ENCODE peak calls at places on chromosome 19, in six cellular contexts. One of them, this sample, is unnamed.

GRCh38 chr19:10007811-10008211 is 2.5 kb downstream of the COL5A3 start:
- DNase-seq in psoas muscle: peak
- DNase-seq in Karpas-422: no peak
- DNase-seq in GM12865: no peak
- DNase-seq in HAP-1: no peak
- DNase-seq in thoracic aorta: no peak
- DNase-seq in this sample: peak

GRCh38 chr19:42038675-42039074 is 31.3 kb downstream of the GRIK5 start:
- DNase-seq in HAP-1: no peak
- DNase-seq in GM12865: no peak
- DNase-seq in Karpas-422: no peak
- DNase-seq in psoas muscle: no peak
- DNase-seq in thoracic aorta: no peak
- DNase-seq in this sample: peak

GRCh38 chr19:14146789-14147216 is 10.4 kb upstream of the ASF1B start:
- DNase-seq in GM12865: no peak
- DNase-seq in HAP-1: no peak
- DNase-seq in Karpas-422: no peak
- DNase-seq in psoas muscle: no peak
- DNase-seq in thoracic aorta: no peak
- DNase-seq in this sample: peak

GRCh38 chr19:54188224-54188871 is 1.0 kb downstream of the MBOAT7 start:
- DNase-seq in GM12865: no peak
- DNase-seq in thoracic aorta: no peak
- DNase-seq in psoas muscle: no peak
- DNase-seq in HAP-1: no peak
- DNase-seq in Karpas-422: peak
- DNase-seq in this sample: peak

GRCh38 chr19:12749938-12750521 is 1.6 kb upstream of the BEST2 start:
- DNase-seq in thoracic aorta: no peak
- DNase-seq in GM12865: no peak
- DNase-seq in psoas muscle: no peak
- DNase-seq in HAP-1: no peak
- DNase-seq in Karpas-422: no peak
- DNase-seq in this sample: peak

GRCh38 chr19:41939861-41940442 is 11.7 kb upstream of the ERFL start:
- DNase-seq in Karpas-422: peak
- DNase-seq in GM12865: peak
- DNase-seq in psoas muscle: no peak
- DNase-seq in HAP-1: no peak
- DNase-seq in thoracic aorta: no peak
- DNase-seq in this sample: no peak

GRCh38 chr19:14536926-14537692 is 7.7 kb downstream of the TECR start:
- DNase-seq in thoracic aorta: no peak
- DNase-seq in GM12865: peak
- DNase-seq in HAP-1: peak
- DNase-seq in Karpas-422: peak
- DNase-seq in psoas muscle: peak
- DNase-seq in this sample: peak

GRCh38 chr19:18469245-18470107 is 31.5 kb upstream of the ISYNA1 start:
- DNase-seq in GM12865: peak
- DNase-seq in psoas muscle: peak
- DNase-seq in Karpas-422: peak
- DNase-seq in HAP-1: peak
- DNase-seq in thoracic aorta: no peak
- DNase-seq in this sample: peak

GRCh38 chr19:2171349-2172145 is 7.8 kb downstream of the DOT1L start:
- DNase-seq in thoracic aorta: no peak
- DNase-seq in HAP-1: peak
- DNase-seq in psoas muscle: peak
- DNase-seq in Karpas-422: peak
- DNase-seq in GM12865: peak
- DNase-seq in this sample: peak

GRCh38 chr19:1139126-1139525 is 34.9 kb downstream of the SBNO2 start:
- DNase-seq in thoracic aorta: no peak
- DNase-seq in HAP-1: no peak
- DNase-seq in psoas muscle: no peak
- DNase-seq in GM12865: no peak
- DNase-seq in Karpas-422: no peak
- DNase-seq in this sample: no peak

GRCh38 chr19:18657590-18658365 is 20.9 kb downstream of the KLHL26 start:
- DNase-seq in HAP-1: peak
- DNase-seq in thoracic aorta: peak
- DNase-seq in GM12865: peak
- DNase-seq in Karpas-422: peak
- DNase-seq in psoas muscle: peak
- DNase-seq in this sample: peak

GRCh38 chr19:51181913-51182419 is 39.9 kb downstream of the SIGLEC7 start:
- DNase-seq in GM12865: no peak
- DNase-seq in psoas muscle: no peak
- DNase-seq in HAP-1: peak
- DNase-seq in Karpas-422: no peak
- DNase-seq in thoracic aorta: no peak
- DNase-seq in this sample: no peak

GRCh38 chr19:18865973-18866799 is 29.8 kb downstream of the CERS1 start:
- DNase-seq in psoas muscle: peak
- DNase-seq in HAP-1: peak
- DNase-seq in thoracic aorta: no peak
- DNase-seq in GM12865: peak
- DNase-seq in Karpas-422: peak
- DNase-seq in this sample: peak

GRCh38 chr19:43636121-43636683 is 3.4 kb downstream of the CADM4 start:
- DNase-seq in Karpas-422: no peak
- DNase-seq in psoas muscle: no peak
- DNase-seq in thoracic aorta: no peak
- DNase-seq in HAP-1: no peak
- DNase-seq in GM12865: no peak
- DNase-seq in this sample: no peak

GRCh38 chr19:12885749-12886706 is 973 bp downstream of the KLF1 start:
- DNase-seq in psoas muscle: no peak
- DNase-seq in thoracic aorta: no peak
- DNase-seq in HAP-1: no peak
- DNase-seq in Karpas-422: no peak
- DNase-seq in GM12865: no peak
- DNase-seq in this sample: peak

GRCh38 chr19:5501907-5502306 is 46.7 kb downstream of the ZNRF4 start:
- DNase-seq in Karpas-422: no peak
- DNase-seq in GM12865: no peak
- DNase-seq in HAP-1: no peak
- DNase-seq in psoas muscle: no peak
- DNase-seq in thoracic aorta: no peak
- DNase-seq in this sample: no peak

GRCh38 chr19:5504115-5504514 is 48.9 kb downstream of the ZNRF4 start:
- DNase-seq in GM12865: no peak
- DNase-seq in HAP-1: no peak
- DNase-seq in Karpas-422: no peak
- DNase-seq in thoracic aorta: no peak
- DNase-seq in psoas muscle: no peak
- DNase-seq in this sample: no peak

GRCh38 chr19:5503598-5503997 is 48.4 kb downstream of the ZNRF4 start:
- DNase-seq in GM12865: peak
- DNase-seq in psoas muscle: no peak
- DNase-seq in thoracic aorta: no peak
- DNase-seq in HAP-1: no peak
- DNase-seq in Karpas-422: peak
- DNase-seq in this sample: no peak

GRCh38 chr19:5507056-5507624 is 51.9 kb downstream of the ZNRF4 start:
- DNase-seq in Karpas-422: no peak
- DNase-seq in thoracic aorta: no peak
- DNase-seq in psoas muscle: peak
- DNase-seq in HAP-1: no peak
- DNase-seq in GM12865: no peak
- DNase-seq in this sample: no peak
- H3K4me3 ChIP-seq in Karpas-422: no peak
- H3K4me3 ChIP-seq in thoracic aorta: no peak
- H3K4me3 ChIP-seq in psoas muscle: no peak
- H3K4me3 ChIP-seq in HAP-1: no peak
- H3K4me3 ChIP-seq in GM12865: no peak
- H3K4me3 ChIP-seq in this sample: no peak

DNA sequence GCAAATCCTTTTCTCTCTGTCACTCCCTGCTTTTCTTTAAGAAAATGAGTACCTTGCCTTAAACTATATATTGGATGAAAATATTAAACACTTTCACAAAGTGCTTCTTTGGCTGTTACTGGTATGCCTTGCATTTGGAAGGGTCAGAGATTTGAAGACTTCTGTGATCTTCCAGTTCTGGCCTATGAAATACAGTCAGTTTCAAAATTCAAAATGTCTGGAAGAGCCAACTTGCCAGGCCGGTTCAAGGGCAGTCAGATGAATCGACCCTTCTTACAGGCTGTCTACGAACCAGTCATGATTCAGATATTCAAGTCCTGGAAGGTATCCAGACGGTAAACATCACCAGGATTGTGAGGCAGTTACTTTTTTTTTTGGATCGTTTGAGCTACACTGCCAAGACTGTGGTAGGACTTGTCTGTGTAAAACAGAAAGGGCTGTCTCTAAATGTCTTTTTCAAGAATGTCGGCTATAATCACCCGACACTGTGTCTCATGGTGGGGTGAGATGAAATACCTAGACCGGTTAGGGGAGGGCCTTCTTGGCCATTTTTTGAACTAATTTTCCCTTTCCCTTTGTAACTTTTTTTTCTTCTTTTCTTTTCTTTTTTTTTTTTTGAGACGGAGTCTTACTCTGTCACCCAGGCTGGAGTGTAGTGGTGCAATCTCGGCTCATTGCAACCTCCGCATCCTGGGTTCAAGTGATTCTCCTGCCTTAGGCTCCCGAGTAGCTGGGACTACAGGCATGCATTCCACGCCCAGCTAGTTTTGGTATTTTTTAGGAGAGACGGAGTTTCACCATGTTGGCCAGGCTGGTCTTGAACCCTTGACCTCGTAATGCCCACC is 11.2 kb downstream of the ACTN4 start:
- DNase-seq in thoracic aorta: no peak
- DNase-seq in GM12865: no peak
- DNase-seq in psoas muscle: no peak
- DNase-seq in Karpas-422: no peak
- DNase-seq in HAP-1: no peak
- DNase-seq in this sample: peak
- H3K4me3 ChIP-seq in thoracic aorta: peak
- H3K4me3 ChIP-seq in GM12865: no peak
- H3K4me3 ChIP-seq in psoas muscle: peak
- H3K4me3 ChIP-seq in Karpas-422: no peak
- H3K4me3 ChIP-seq in HAP-1: no peak
- H3K4me3 ChIP-seq in this sample: no peak

DNA sequence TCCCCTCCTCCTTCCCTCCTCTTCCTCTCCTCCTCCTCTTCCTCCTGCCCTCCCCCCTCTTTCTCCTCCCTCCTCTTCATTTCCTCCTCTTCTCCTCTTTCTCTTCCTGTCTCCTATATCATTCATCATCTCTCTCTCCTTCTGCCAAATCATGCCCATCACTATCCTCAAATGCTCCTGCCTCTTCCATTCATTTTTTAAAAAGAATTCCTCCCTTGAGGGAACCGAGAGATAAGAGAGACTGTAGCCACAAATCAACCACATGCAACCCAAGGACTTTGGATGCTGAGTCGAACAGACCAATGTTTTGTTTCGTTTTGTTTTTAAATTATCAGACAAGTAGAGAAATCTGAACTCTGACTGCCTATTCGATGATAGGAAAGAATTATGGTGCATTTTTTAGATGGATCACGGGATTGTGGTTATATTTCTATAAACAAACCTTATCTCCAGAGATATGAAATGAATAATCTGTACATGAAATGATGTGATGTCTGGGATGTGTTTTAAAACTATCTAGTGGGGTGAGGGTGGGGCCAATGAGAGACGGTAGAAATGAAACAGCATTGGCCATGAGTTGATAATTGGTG is 9.5 kb upstream of the ZNF541 start:
- DNase-seq in Karpas-422: no peak
- DNase-seq in GM12865: no peak
- DNase-seq in psoas muscle: no peak
- DNase-seq in thoracic aorta: no peak
- DNase-seq in HAP-1: no peak
- DNase-seq in this sample: peak
- H3K4me3 ChIP-seq in Karpas-422: no peak
- H3K4me3 ChIP-seq in GM12865: no peak
- H3K4me3 ChIP-seq in psoas muscle: no peak
- H3K4me3 ChIP-seq in thoracic aorta: peak
- H3K4me3 ChIP-seq in HAP-1: no peak
- H3K4me3 ChIP-seq in this sample: peak

GRCh38 chr19:45780146-45780447 is 2.2 kb downstream of the DMPK start:
- DNase-seq in Karpas-422: no peak
- DNase-seq in HAP-1: no peak
- DNase-seq in psoas muscle: no peak
- DNase-seq in thoracic aorta: no peak
- DNase-seq in GM12865: no peak
- DNase-seq in this sample: no peak
- H3K4me3 ChIP-seq in Karpas-422: no peak
- H3K4me3 ChIP-seq in HAP-1: no peak
- H3K4me3 ChIP-seq in psoas muscle: peak
- H3K4me3 ChIP-seq in thoracic aorta: peak
- H3K4me3 ChIP-seq in GM12865: no peak
- H3K4me3 ChIP-seq in this sample: no peak

DNA sequence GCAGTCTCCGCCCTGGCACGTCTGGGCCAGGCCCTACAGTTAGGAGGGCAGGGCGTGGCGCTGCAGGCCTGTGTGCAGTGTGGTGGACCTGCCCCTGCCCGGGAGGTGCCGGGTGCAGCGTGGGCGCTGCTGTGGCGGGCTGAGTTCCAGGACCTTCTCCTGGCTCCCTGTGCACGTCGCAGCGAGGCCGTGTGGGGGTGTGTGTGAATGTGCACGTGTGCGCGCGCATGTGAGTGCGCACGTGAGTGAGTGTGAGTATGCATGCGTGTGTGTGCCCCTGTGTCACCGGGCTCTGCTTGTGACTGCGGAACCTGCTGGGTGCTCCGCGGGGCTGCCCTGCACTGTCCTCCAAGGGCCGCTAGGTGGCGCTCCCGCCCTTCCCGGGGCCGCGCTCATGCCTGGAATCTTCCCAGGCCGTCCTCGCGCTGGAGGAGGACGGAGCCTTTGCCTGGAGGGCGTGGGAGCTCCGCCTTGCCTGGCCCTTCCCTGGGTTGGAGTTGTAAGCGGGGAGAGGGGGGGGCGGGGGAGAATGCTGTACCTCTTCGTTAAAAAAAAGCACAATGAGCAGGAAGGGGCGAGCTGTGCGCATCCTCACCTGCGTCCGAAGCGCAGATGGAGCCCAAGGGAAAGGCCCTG is 79.3 kb downstream of the KDM4B start:
- DNase-seq in HAP-1: peak
- DNase-seq in thoracic aorta: peak
- DNase-seq in Karpas-422: peak
- DNase-seq in GM12865: peak
- DNase-seq in psoas muscle: peak
- DNase-seq in this sample: peak
- H3K4me3 ChIP-seq in HAP-1: no peak
- H3K4me3 ChIP-seq in thoracic aorta: peak
- H3K4me3 ChIP-seq in Karpas-422: peak
- H3K4me3 ChIP-seq in GM12865: no peak
- H3K4me3 ChIP-seq in psoas muscle: peak
- H3K4me3 ChIP-seq in this sample: no peak

GRCh38 chr19:49812997-49813861 is at the start of gene FUZ:
- DNase-seq in psoas muscle: peak
- DNase-seq in GM12865: peak
- DNase-seq in thoracic aorta: peak
- DNase-seq in HAP-1: peak
- DNase-seq in Karpas-422: peak
- DNase-seq in this sample: peak
- H3K4me3 ChIP-seq in psoas muscle: peak
- H3K4me3 ChIP-seq in GM12865: peak
- H3K4me3 ChIP-seq in thoracic aorta: peak
- H3K4me3 ChIP-seq in HAP-1: peak
- H3K4me3 ChIP-seq in Karpas-422: peak
- H3K4me3 ChIP-seq in this sample: peak

GRCh38 chr19:35986111-35986510 is 8.9 kb upstream of the SDHAF1 start:
- DNase-seq in GM12865: no peak
- DNase-seq in HAP-1: no peak
- DNase-seq in Karpas-422: no peak
- DNase-seq in thoracic aorta: no peak
- DNase-seq in psoas muscle: no peak
- DNase-seq in this sample: no peak
- H3K4me3 ChIP-seq in GM12865: no peak
- H3K4me3 ChIP-seq in HAP-1: no peak
- H3K4me3 ChIP-seq in Karpas-422: no peak
- H3K4me3 ChIP-seq in thoracic aorta: no peak
- H3K4me3 ChIP-seq in psoas muscle: no peak
- H3K4me3 ChIP-seq in this sample: no peak